ENCODE peak calls at places on chromosomes 1 and 21, in ten cellular contexts. One of them, this sample, is unnamed.

GRCh38 chr1:234585333-234586055 is 24.5 kb downstream of the IRF2BP2 start:
- DNase-seq in left ventricle myocardium inferior: no peak
- DNase-seq in WERI-Rb-1: no peak
- DNase-seq in CD8-positive, alpha-beta memory T cell: no peak
- DNase-seq in right cardiac atrium: no peak
- DNase-seq in fibroblast of lung: peak
- DNase-seq in prostate gland: no peak
- DNase-seq in Caco-2: no peak
- DNase-seq in tibial nerve: no peak
- DNase-seq in GM23248: peak
- DNase-seq in this sample: peak

GRCh38 chr1:172339840-172340239 is 80.6 kb upstream of the C1orf105 start:
- DNase-seq in prostate gland: no peak
- DNase-seq in left ventricle myocardium inferior: no peak
- DNase-seq in Caco-2: no peak
- DNase-seq in right cardiac atrium: no peak
- DNase-seq in fibroblast of lung: no peak
- DNase-seq in tibial nerve: no peak
- DNase-seq in CD8-positive, alpha-beta memory T cell: no peak
- DNase-seq in WERI-Rb-1: no peak
- DNase-seq in GM23248: no peak
- DNase-seq in this sample: no peak

GRCh38 chr1:54547601-54548388 is at the start of gene ACOT11:
- DNase-seq in left ventricle myocardium inferior: peak
- DNase-seq in WERI-Rb-1: peak
- DNase-seq in tibial nerve: peak
- DNase-seq in fibroblast of lung: peak
- DNase-seq in Caco-2: no peak
- DNase-seq in right cardiac atrium: peak
- DNase-seq in GM23248: peak
- DNase-seq in CD8-positive, alpha-beta memory T cell: no peak
- DNase-seq in prostate gland: peak
- DNase-seq in this sample: peak

GRCh38 chr1:234598974-234599616 is 10.9 kb downstream of the IRF2BP2 start:
- DNase-seq in fibroblast of lung: no peak
- DNase-seq in prostate gland: no peak
- DNase-seq in GM23248: no peak
- DNase-seq in Caco-2: no peak
- DNase-seq in WERI-Rb-1: peak
- DNase-seq in left ventricle myocardium inferior: no peak
- DNase-seq in CD8-positive, alpha-beta memory T cell: no peak
- DNase-seq in right cardiac atrium: peak
- DNase-seq in tibial nerve: peak
- DNase-seq in this sample: peak

GRCh38 chr1:81617308-81618027 is 183.3 kb upstream of the ADGRL2 start:
- DNase-seq in fibroblast of lung: no peak
- DNase-seq in GM23248: peak
- DNase-seq in tibial nerve: no peak
- DNase-seq in Caco-2: no peak
- DNase-seq in WERI-Rb-1: no peak
- DNase-seq in prostate gland: no peak
- DNase-seq in left ventricle myocardium inferior: no peak
- DNase-seq in CD8-positive, alpha-beta memory T cell: no peak
- DNase-seq in right cardiac atrium: no peak
- DNase-seq in this sample: peak

GRCh38 chr1:116111196-116112021 is at the start of gene MAB21L3:
- DNase-seq in fibroblast of lung: no peak
- DNase-seq in WERI-Rb-1: no peak
- DNase-seq in CD8-positive, alpha-beta memory T cell: no peak
- DNase-seq in left ventricle myocardium inferior: no peak
- DNase-seq in tibial nerve: no peak
- DNase-seq in right cardiac atrium: no peak
- DNase-seq in GM23248: no peak
- DNase-seq in prostate gland: peak
- DNase-seq in Caco-2: no peak
- DNase-seq in this sample: no peak

GRCh38 chr1:93690921-93691789 is 9.5 kb upstream of the BCAR3 start:
- DNase-seq in right cardiac atrium: no peak
- DNase-seq in prostate gland: no peak
- DNase-seq in fibroblast of lung: no peak
- DNase-seq in CD8-positive, alpha-beta memory T cell: no peak
- DNase-seq in left ventricle myocardium inferior: no peak
- DNase-seq in GM23248: no peak
- DNase-seq in tibial nerve: no peak
- DNase-seq in WERI-Rb-1: peak
- DNase-seq in Caco-2: no peak
- DNase-seq in this sample: no peak

GRCh38 chr1:50503515-50503914 is 80.3 kb upstream of the DMRTA2 start:
- DNase-seq in fibroblast of lung: no peak
- DNase-seq in WERI-Rb-1: no peak
- DNase-seq in tibial nerve: no peak
- DNase-seq in GM23248: no peak
- DNase-seq in right cardiac atrium: no peak
- DNase-seq in Caco-2: no peak
- DNase-seq in left ventricle myocardium inferior: no peak
- DNase-seq in CD8-positive, alpha-beta memory T cell: no peak
- DNase-seq in prostate gland: no peak
- DNase-seq in this sample: no peak

GRCh38 chr21:31221051-31221450 is 123.0 kb downstream of the TIAM1 start:
- DNase-seq in CD8-positive, alpha-beta memory T cell: no peak
- DNase-seq in fibroblast of lung: no peak
- DNase-seq in Caco-2: no peak
- DNase-seq in tibial nerve: no peak
- DNase-seq in WERI-Rb-1: no peak
- DNase-seq in GM23248: no peak
- DNase-seq in right cardiac atrium: no peak
- DNase-seq in left ventricle myocardium inferior: no peak
- DNase-seq in prostate gland: no peak
- DNase-seq in this sample: no peak

GRCh38 chr1:197249324-197249723 is 18.7 kb upstream of the CRB1 start:
- DNase-seq in right cardiac atrium: no peak
- DNase-seq in left ventricle myocardium inferior: no peak
- DNase-seq in CD8-positive, alpha-beta memory T cell: no peak
- DNase-seq in GM23248: no peak
- DNase-seq in tibial nerve: no peak
- DNase-seq in prostate gland: no peak
- DNase-seq in WERI-Rb-1: no peak
- DNase-seq in fibroblast of lung: no peak
- DNase-seq in Caco-2: no peak
- DNase-seq in this sample: no peak

GRCh38 chr1:152164542-152165136 is 5.6 kb upstream of the RPTN start:
- DNase-seq in WERI-Rb-1: no peak
- DNase-seq in CD8-positive, alpha-beta memory T cell: no peak
- DNase-seq in tibial nerve: no peak
- DNase-seq in right cardiac atrium: no peak
- DNase-seq in prostate gland: no peak
- DNase-seq in left ventricle myocardium inferior: no peak
- DNase-seq in fibroblast of lung: no peak
- DNase-seq in GM23248: no peak
- DNase-seq in Caco-2: peak
- DNase-seq in this sample: no peak

GRCh38 chr1:152167835-152168534 is 9.0 kb upstream of the RPTN start:
- DNase-seq in GM23248: peak
- DNase-seq in WERI-Rb-1: no peak
- DNase-seq in prostate gland: peak
- DNase-seq in tibial nerve: no peak
- DNase-seq in fibroblast of lung: peak
- DNase-seq in left ventricle myocardium inferior: no peak
- DNase-seq in CD8-positive, alpha-beta memory T cell: no peak
- DNase-seq in right cardiac atrium: no peak
- DNase-seq in Caco-2: peak
- DNase-seq in this sample: peak

GRCh38 chr1:152168535-152168868 is 9.5 kb upstream of the RPTN start:
- DNase-seq in left ventricle myocardium inferior: no peak
- DNase-seq in CD8-positive, alpha-beta memory T cell: no peak
- DNase-seq in WERI-Rb-1: no peak
- DNase-seq in Caco-2: no peak
- DNase-seq in tibial nerve: no peak
- DNase-seq in prostate gland: no peak
- DNase-seq in GM23248: peak
- DNase-seq in right cardiac atrium: no peak
- DNase-seq in fibroblast of lung: no peak
- DNase-seq in this sample: no peak

GRCh38 chr1:152165291-152166077 is 6.5 kb upstream of the RPTN start:
- DNase-seq in Caco-2: no peak
- DNase-seq in tibial nerve: no peak
- DNase-seq in right cardiac atrium: no peak
- DNase-seq in CD8-positive, alpha-beta memory T cell: no peak
- DNase-seq in prostate gland: no peak
- DNase-seq in WERI-Rb-1: no peak
- DNase-seq in fibroblast of lung: no peak
- DNase-seq in left ventricle myocardium inferior: no peak
- DNase-seq in GM23248: no peak
- DNase-seq in this sample: no peak

GRCh38 chr1:152166966-152167365 is 7.9 kb upstream of the RPTN start:
- DNase-seq in fibroblast of lung: no peak
- DNase-seq in GM23248: no peak
- DNase-seq in WERI-Rb-1: no peak
- DNase-seq in CD8-positive, alpha-beta memory T cell: no peak
- DNase-seq in prostate gland: no peak
- DNase-seq in left ventricle myocardium inferior: no peak
- DNase-seq in right cardiac atrium: no peak
- DNase-seq in Caco-2: no peak
- DNase-seq in tibial nerve: no peak
- DNase-seq in this sample: no peak
- H3K4me3 ChIP-seq in fibroblast of lung: no peak
- H3K4me3 ChIP-seq in GM23248: no peak
- H3K4me3 ChIP-seq in WERI-Rb-1: no peak
- H3K4me3 ChIP-seq in CD8-positive, alpha-beta memory T cell: no peak
- H3K4me3 ChIP-seq in prostate gland: no peak
- H3K4me3 ChIP-seq in left ventricle myocardium inferior: no peak
- H3K4me3 ChIP-seq in right cardiac atrium: no peak
- H3K4me3 ChIP-seq in Caco-2: no peak
- H3K4me3 ChIP-seq in tibial nerve: no peak
- H3K4me3 ChIP-seq in this sample: no peak

DNA sequence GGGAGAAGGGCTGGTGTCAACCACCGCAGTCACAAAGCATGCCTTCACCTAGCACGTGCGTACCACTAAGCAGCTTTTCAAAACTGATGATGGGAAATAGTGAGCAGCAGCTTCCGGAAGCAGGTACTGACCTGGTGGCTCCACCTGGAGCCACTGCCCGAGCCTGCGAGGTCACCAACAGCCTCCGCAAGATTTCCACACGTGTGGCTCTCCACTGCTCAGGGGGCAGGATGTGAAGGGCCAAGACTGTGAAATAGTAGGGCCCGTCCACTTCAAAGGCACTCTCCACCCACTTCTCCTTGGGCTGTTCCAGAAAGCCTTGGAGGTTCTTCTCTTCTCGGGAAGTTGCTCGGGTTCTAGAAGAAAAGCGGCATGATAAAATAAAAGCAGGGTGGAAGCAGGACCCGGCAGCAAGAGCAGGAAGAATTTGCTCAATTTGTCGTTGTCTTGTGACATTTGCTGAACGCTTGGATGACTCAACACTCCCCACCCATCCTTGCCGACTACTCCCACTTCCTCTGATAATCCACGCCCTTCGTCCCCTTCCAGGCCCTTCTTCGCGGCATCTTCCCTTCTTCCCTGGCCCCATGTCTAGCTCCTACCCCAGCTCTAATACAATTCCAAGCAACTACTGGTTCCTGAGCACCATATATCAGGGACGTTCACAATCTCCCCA is 124.9 kb upstream of the IFFO2 start:
- DNase-seq in CD8-positive, alpha-beta memory T cell: no peak
- DNase-seq in right cardiac atrium: no peak
- DNase-seq in Caco-2: no peak
- DNase-seq in fibroblast of lung: peak
- DNase-seq in WERI-Rb-1: no peak
- DNase-seq in GM23248: peak
- DNase-seq in left ventricle myocardium inferior: no peak
- DNase-seq in prostate gland: no peak
- DNase-seq in tibial nerve: no peak
- DNase-seq in this sample: peak
- H3K4me3 ChIP-seq in CD8-positive, alpha-beta memory T cell: no peak
- H3K4me3 ChIP-seq in right cardiac atrium: peak
- H3K4me3 ChIP-seq in Caco-2: no peak
- H3K4me3 ChIP-seq in fibroblast of lung: no peak
- H3K4me3 ChIP-seq in WERI-Rb-1: no peak
- H3K4me3 ChIP-seq in GM23248: peak
- H3K4me3 ChIP-seq in left ventricle myocardium inferior: peak
- H3K4me3 ChIP-seq in prostate gland: no peak
- H3K4me3 ChIP-seq in tibial nerve: no peak
- H3K4me3 ChIP-seq in this sample: peak

GRCh38 chr1:153343811-153344717 is 4.6 kb downstream of the PGLYRP4 start:
- DNase-seq in WERI-Rb-1: peak
- DNase-seq in tibial nerve: no peak
- DNase-seq in right cardiac atrium: no peak
- DNase-seq in prostate gland: peak
- DNase-seq in fibroblast of lung: no peak
- DNase-seq in Caco-2: no peak
- DNase-seq in GM23248: no peak
- DNase-seq in CD8-positive, alpha-beta memory T cell: no peak
- DNase-seq in left ventricle myocardium inferior: no peak
- DNase-seq in this sample: no peak
- H3K4me3 ChIP-seq in WERI-Rb-1: no peak
- H3K4me3 ChIP-seq in tibial nerve: no peak
- H3K4me3 ChIP-seq in right cardiac atrium: no peak
- H3K4me3 ChIP-seq in prostate gland: no peak
- H3K4me3 ChIP-seq in fibroblast of lung: no peak
- H3K4me3 ChIP-seq in Caco-2: no peak
- H3K4me3 ChIP-seq in GM23248: no peak
- H3K4me3 ChIP-seq in CD8-positive, alpha-beta memory T cell: no peak
- H3K4me3 ChIP-seq in left ventricle myocardium inferior: no peak
- H3K4me3 ChIP-seq in this sample: no peak

DNA sequence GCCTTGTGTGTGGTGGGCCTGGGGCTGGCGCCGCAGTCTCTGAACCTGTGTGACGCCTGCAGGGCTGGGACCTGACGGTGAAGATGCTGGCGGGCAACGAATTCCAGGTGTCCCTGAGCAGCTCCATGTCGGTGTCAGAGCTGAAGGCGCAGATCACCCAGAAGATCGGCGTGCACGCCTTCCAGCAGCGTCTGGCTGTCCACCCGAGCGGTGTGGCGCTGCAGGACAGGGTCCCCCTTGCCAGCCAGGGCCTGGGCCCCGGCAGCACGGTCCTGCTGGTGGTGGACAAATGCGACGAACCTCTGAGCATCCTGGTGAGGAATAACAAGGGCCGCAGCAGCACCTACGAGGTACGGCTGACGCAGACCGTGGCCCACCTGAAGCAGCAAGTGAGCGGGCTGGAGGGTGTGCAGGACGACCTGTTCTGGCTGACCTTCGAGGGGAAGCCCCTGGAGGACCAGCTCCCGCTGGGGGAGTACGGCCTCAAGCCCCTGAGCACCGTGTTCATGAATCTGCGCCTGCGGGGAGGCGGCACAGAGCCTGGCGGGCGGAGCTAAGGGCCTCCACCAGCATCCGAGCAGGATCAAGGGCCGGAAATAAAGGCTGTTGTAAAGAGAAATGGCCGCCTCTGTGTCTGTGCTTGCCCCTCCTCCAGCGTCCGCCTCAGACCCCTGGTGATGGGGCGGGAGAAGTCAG is 773 bp downstream of the ISG15 start:
- DNase-seq in fibroblast of lung: no peak
- DNase-seq in Caco-2: no peak
- DNase-seq in left ventricle myocardium inferior: no peak
- DNase-seq in CD8-positive, alpha-beta memory T cell: peak
- DNase-seq in WERI-Rb-1: peak
- DNase-seq in prostate gland: no peak
- DNase-seq in right cardiac atrium: peak
- DNase-seq in tibial nerve: no peak
- DNase-seq in GM23248: peak
- DNase-seq in this sample: no peak
- H3K4me3 ChIP-seq in fibroblast of lung: peak
- H3K4me3 ChIP-seq in Caco-2: peak
- H3K4me3 ChIP-seq in left ventricle myocardium inferior: peak
- H3K4me3 ChIP-seq in CD8-positive, alpha-beta memory T cell: peak
- H3K4me3 ChIP-seq in WERI-Rb-1: no peak
- H3K4me3 ChIP-seq in prostate gland: peak
- H3K4me3 ChIP-seq in right cardiac atrium: peak
- H3K4me3 ChIP-seq in tibial nerve: peak
- H3K4me3 ChIP-seq in GM23248: peak
- H3K4me3 ChIP-seq in this sample: peak

This sample was measured in fibroblast of the aortic adventitia.